ENCODE peak calls at places on chromosomes 4 and X, in six cellular contexts. One of them, this sample, is unnamed.

GRCh38 chr4:87489678-87490077 is 39.5 kb downstream of the SPARCL1 start:
- DNase-seq in tibial nerve: no peak
- DNase-seq in HepG2: no peak
- DNase-seq in H54: no peak
- DNase-seq in adrenal gland: no peak
- DNase-seq in uterus: no peak
- DNase-seq in this sample: no peak

GRCh38 chrX:32673193-32673592 is 538.2 kb downstream of the DMD start:
- DNase-seq in H54: no peak
- DNase-seq in adrenal gland: no peak
- DNase-seq in tibial nerve: no peak
- DNase-seq in HepG2: peak
- DNase-seq in uterus: no peak
- DNase-seq in this sample: no peak

GRCh38 chr4:75715105-75715799 is 9.1 kb upstream of the USO1 start:
- DNase-seq in adrenal gland: no peak
- DNase-seq in tibial nerve: no peak
- DNase-seq in HepG2: no peak
- DNase-seq in uterus: no peak
- DNase-seq in H54: no peak
- DNase-seq in this sample: no peak

GRCh38 chrX:9459349-9459748 is 5.5 kb upstream of the TBL1X start:
- DNase-seq in H54: no peak
- DNase-seq in adrenal gland: no peak
- DNase-seq in HepG2: peak
- DNase-seq in uterus: no peak
- DNase-seq in tibial nerve: no peak
- DNase-seq in this sample: no peak

GRCh38 chrX:46722742-46723568 is 36.0 kb downstream of the SLC9A7 start:
- DNase-seq in uterus: no peak
- DNase-seq in adrenal gland: no peak
- DNase-seq in tibial nerve: no peak
- DNase-seq in H54: no peak
- DNase-seq in HepG2: no peak
- DNase-seq in this sample: no peak

GRCh38 chr4:95059630-95060029 is 301.9 kb downstream of the BMPR1B start:
- DNase-seq in H54: no peak
- DNase-seq in uterus: no peak
- DNase-seq in HepG2: no peak
- DNase-seq in tibial nerve: no peak
- DNase-seq in adrenal gland: no peak
- DNase-seq in this sample: no peak

GRCh38 chr4:167903291-167903721 is 189.0 kb upstream of the ANXA10 start:
- DNase-seq in H54: no peak
- DNase-seq in tibial nerve: no peak
- DNase-seq in adrenal gland: no peak
- DNase-seq in uterus: no peak
- DNase-seq in HepG2: no peak
- DNase-seq in this sample: no peak

GRCh38 chrX:54817220-54817820 is 9.8 kb downstream of the MAGED2 start:
- DNase-seq in H54: no peak
- DNase-seq in tibial nerve: no peak
- DNase-seq in HepG2: no peak
- DNase-seq in adrenal gland: no peak
- DNase-seq in uterus: no peak
- DNase-seq in this sample: no peak

GRCh38 chrX:111445485-111445884 is 33.5 kb upstream of the DCX start:
- DNase-seq in adrenal gland: no peak
- DNase-seq in HepG2: peak
- DNase-seq in tibial nerve: no peak
- DNase-seq in uterus: no peak
- DNase-seq in H54: no peak
- DNase-seq in this sample: peak

GRCh38 chr4:4391866-4392265 is 5.0 kb downstream of the NSG1 start:
- DNase-seq in tibial nerve: no peak
- DNase-seq in adrenal gland: no peak
- DNase-seq in uterus: no peak
- DNase-seq in H54: no peak
- DNase-seq in HepG2: no peak
- DNase-seq in this sample: no peak

GRCh38 chr4:181848357-181848756 is 394.8 kb upstream of the TENM3 start:
- DNase-seq in tibial nerve: no peak
- DNase-seq in uterus: no peak
- DNase-seq in HepG2: no peak
- DNase-seq in H54: no peak
- DNase-seq in adrenal gland: no peak
- DNase-seq in this sample: no peak

GRCh38 chr4:129972257-129972656 is 876.3 kb downstream of the C4orf33 start:
- DNase-seq in adrenal gland: no peak
- DNase-seq in uterus: no peak
- DNase-seq in tibial nerve: no peak
- DNase-seq in HepG2: no peak
- DNase-seq in H54: no peak
- DNase-seq in this sample: no peak

GRCh38 chr4:101200561-101200960 is 146.8 kb downstream of the PPP3CA start:
- DNase-seq in HepG2: peak
- DNase-seq in tibial nerve: no peak
- DNase-seq in H54: no peak
- DNase-seq in adrenal gland: no peak
- DNase-seq in uterus: no peak
- DNase-seq in this sample: peak

GRCh38 chrX:10110984-10111363 is 45.8 kb upstream of the CLCN4 start:
- DNase-seq in uterus: no peak
- DNase-seq in HepG2: no peak
- DNase-seq in adrenal gland: no peak
- DNase-seq in H54: no peak
- DNase-seq in tibial nerve: no peak
- DNase-seq in this sample: no peak

GRCh38 chr4:47061435-47061834 is 30.1 kb downstream of the GABRB1 start:
- DNase-seq in HepG2: no peak
- DNase-seq in tibial nerve: no peak
- DNase-seq in adrenal gland: no peak
- DNase-seq in H54: no peak
- DNase-seq in uterus: no peak
- DNase-seq in this sample: no peak

GRCh38 chr4:33715996-33716395 is 2528.3 kb downstream of the ARAP2 start:
- DNase-seq in tibial nerve: no peak
- DNase-seq in H54: peak
- DNase-seq in adrenal gland: no peak
- DNase-seq in uterus: no peak
- DNase-seq in HepG2: no peak
- DNase-seq in this sample: no peak

GRCh38 chrX:153765138-153766079 is 1.4 kb downstream of the PLXNB3 start:
- DNase-seq in tibial nerve: no peak
- DNase-seq in H54: no peak
- DNase-seq in adrenal gland: no peak
- DNase-seq in uterus: peak
- DNase-seq in HepG2: peak
- DNase-seq in this sample: peak

GRCh38 chr4:38034986-38035882 is 75.0 kb downstream of the PTTG2 start:
- DNase-seq in HepG2: peak
- DNase-seq in tibial nerve: no peak
- DNase-seq in adrenal gland: peak
- DNase-seq in H54: peak
- DNase-seq in uterus: peak
- DNase-seq in this sample: peak

GRCh38 chrX:64196606-64197005 is 8.9 kb downstream of the AMER1 start:
- DNase-seq in HepG2: no peak
- DNase-seq in uterus: no peak
- DNase-seq in H54: no peak
- DNase-seq in tibial nerve: no peak
- DNase-seq in adrenal gland: no peak
- DNase-seq in this sample: no peak

GRCh38 chr4:80184053-80184790 is 13.1 kb upstream of the PRDM8 start:
- DNase-seq in uterus: peak
- DNase-seq in adrenal gland: peak
- DNase-seq in tibial nerve: peak
- DNase-seq in H54: peak
- DNase-seq in HepG2: peak
- DNase-seq in this sample: peak

GRCh38 chrX:151754641-151755215 is 20.2 kb downstream of the CNGA2 start:
- DNase-seq in H54: no peak
- DNase-seq in uterus: no peak
- DNase-seq in tibial nerve: no peak
- DNase-seq in adrenal gland: no peak
- DNase-seq in HepG2: no peak
- DNase-seq in this sample: no peak

GRCh38 chrX:51894697-51895336 is 1.4 kb downstream of the MAGED1 start:
- DNase-seq in uterus: peak
- DNase-seq in adrenal gland: peak
- DNase-seq in HepG2: no peak
- DNase-seq in tibial nerve: no peak
- DNase-seq in H54: no peak
- DNase-seq in this sample: peak

GRCh38 chrX:30795981-30796958 is 92.8 kb downstream of the TAB3 start:
- DNase-seq in H54: no peak
- DNase-seq in adrenal gland: no peak
- DNase-seq in HepG2: no peak
- DNase-seq in tibial nerve: no peak
- DNase-seq in uterus: no peak
- DNase-seq in this sample: no peak

GRCh38 chr4:85127653-85128052 is 161.2 kb upstream of the WDFY3 start:
- DNase-seq in H54: peak
- DNase-seq in adrenal gland: peak
- DNase-seq in HepG2: peak
- DNase-seq in uterus: no peak
- DNase-seq in tibial nerve: no peak
- DNase-seq in this sample: peak

GRCh38 chr4:128840711-128841318 is 31.3 kb downstream of the JADE1 start:
- DNase-seq in tibial nerve: no peak
- DNase-seq in HepG2: no peak
- DNase-seq in H54: no peak
- DNase-seq in adrenal gland: no peak
- DNase-seq in uterus: no peak
- DNase-seq in this sample: no peak

GRCh38 chrX:101539116-101539515 is 11.2 kb upstream of the ARMCX1 start:
- DNase-seq in HepG2: no peak
- DNase-seq in adrenal gland: no peak
- DNase-seq in H54: no peak
- DNase-seq in tibial nerve: no peak
- DNase-seq in uterus: no peak
- DNase-seq in this sample: no peak

GRCh38 chrX:150127216-150127615 is 188.9 kb upstream of the EOLA2 start:
- DNase-seq in tibial nerve: no peak
- DNase-seq in adrenal gland: no peak
- DNase-seq in HepG2: no peak
- DNase-seq in H54: no peak
- DNase-seq in uterus: no peak
- DNase-seq in this sample: no peak

GRCh38 chrX:63561425-63561824 is 210.3 kb upstream of the SPIN4 start:
- DNase-seq in tibial nerve: no peak
- DNase-seq in adrenal gland: no peak
- DNase-seq in H54: no peak
- DNase-seq in uterus: no peak
- DNase-seq in HepG2: no peak
- DNase-seq in this sample: peak

GRCh38 chrX:45145492-45146215 is 55.0 kb downstream of the DIPK2B start:
- DNase-seq in uterus: no peak
- DNase-seq in H54: no peak
- DNase-seq in tibial nerve: no peak
- DNase-seq in HepG2: no peak
- DNase-seq in adrenal gland: no peak
- DNase-seq in this sample: no peak

GRCh38 chrX:135421537-135421931 is 210 bp upstream of the SMIM10L2A start:
- DNase-seq in H54: peak
- DNase-seq in HepG2: no peak
- DNase-seq in uterus: peak
- DNase-seq in tibial nerve: peak
- DNase-seq in adrenal gland: peak
- DNase-seq in this sample: peak
- TF ChIP-seq POLR2A in H54: no peak
- TF ChIP-seq POLR2A in HepG2: no peak
- TF ChIP-seq POLR2A in uterus: peak
- TF ChIP-seq POLR2A in tibial nerve: no peak
- TF ChIP-seq POLR2A in adrenal gland: no peak
- TF ChIP-seq POLR2A in this sample: no peak

GRCh38 chrX:77785746-77786548 is at the start of gene ATRX:
- DNase-seq in uterus: peak
- DNase-seq in H54: peak
- DNase-seq in adrenal gland: peak
- DNase-seq in HepG2: peak
- DNase-seq in tibial nerve: peak
- DNase-seq in this sample: peak

GRCh38 chrX:77785400-77785745 is 643 bp downstream of the ATRX start:
- DNase-seq in HepG2: no peak
- DNase-seq in uterus: peak
- DNase-seq in tibial nerve: no peak
- DNase-seq in H54: peak
- DNase-seq in adrenal gland: no peak
- DNase-seq in this sample: peak

GRCh38 chrX:77793950-77794349 is 7.9 kb upstream of the ATRX start:
- DNase-seq in tibial nerve: no peak
- DNase-seq in adrenal gland: no peak
- DNase-seq in H54: no peak
- DNase-seq in uterus: no peak
- DNase-seq in HepG2: no peak
- DNase-seq in this sample: no peak

DNA sequence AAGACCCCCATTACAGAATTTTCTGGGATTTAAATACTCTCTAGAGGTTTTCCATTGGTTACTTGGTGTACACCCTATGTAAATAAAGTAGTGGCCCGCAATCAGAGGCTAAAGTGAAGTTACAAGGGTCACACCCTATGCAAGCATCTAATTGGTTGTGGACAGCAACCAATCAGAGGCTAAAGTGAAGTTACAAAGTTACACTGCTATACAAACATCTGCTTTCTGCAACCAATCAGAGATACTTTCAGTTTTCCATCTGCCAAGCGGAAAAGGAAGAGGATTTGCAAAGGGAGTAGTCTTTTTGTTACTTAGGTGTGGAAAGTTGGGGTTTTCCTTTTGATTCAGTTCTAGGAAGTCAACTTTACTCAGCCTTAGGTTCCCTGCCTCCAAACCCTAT is 2.0 kb upstream of the ATRX start:
- DNase-seq in uterus: no peak
- DNase-seq in H54: peak
- DNase-seq in adrenal gland: no peak
- DNase-seq in tibial nerve: no peak
- DNase-seq in HepG2: peak
- DNase-seq in this sample: peak
- TF ChIP-seq POLR2A in uterus: no peak
- TF ChIP-seq POLR2A in H54: no peak
- TF ChIP-seq POLR2A in adrenal gland: no peak
- TF ChIP-seq POLR2A in tibial nerve: no peak
- TF ChIP-seq POLR2A in HepG2: peak
- TF ChIP-seq POLR2A in this sample: peak

GRCh38 chrX:55908685-55909212 is 191.2 kb downstream of the RRAGB start:
- DNase-seq in H54: no peak
- DNase-seq in tibial nerve: no peak
- DNase-seq in HepG2: no peak
- DNase-seq in uterus: no peak
- DNase-seq in adrenal gland: no peak
- DNase-seq in this sample: peak

GRCh38 chrX:55907968-55908607 is 190.5 kb downstream of the RRAGB start:
- DNase-seq in H54: peak
- DNase-seq in tibial nerve: no peak
- DNase-seq in adrenal gland: peak
- DNase-seq in HepG2: no peak
- DNase-seq in uterus: peak
- DNase-seq in this sample: peak
- TF ChIP-seq POLR2A in H54: no peak
- TF ChIP-seq POLR2A in tibial nerve: no peak
- TF ChIP-seq POLR2A in adrenal gland: no peak
- TF ChIP-seq POLR2A in HepG2: no peak
- TF ChIP-seq POLR2A in uterus: no peak
- TF ChIP-seq POLR2A in this sample: no peak

GRCh38 chr4:122826596-122827257 is at the start of gene FGF2:
- DNase-seq in adrenal gland: peak
- DNase-seq in tibial nerve: peak
- DNase-seq in H54: no peak
- DNase-seq in HepG2: no peak
- DNase-seq in uterus: peak
- DNase-seq in this sample: peak
- TF ChIP-seq POLR2A in adrenal gland: no peak
- TF ChIP-seq POLR2A in tibial nerve: peak
- TF ChIP-seq POLR2A in H54: peak
- TF ChIP-seq POLR2A in HepG2: no peak
- TF ChIP-seq POLR2A in uterus: no peak
- TF ChIP-seq POLR2A in this sample: no peak

This sample was measured in erythroblast.